ENCODE peak calls at places on chromosomes 6 and 20, in nine cellular contexts. One of them, this sample, is unnamed.

GRCh38 chr6:1995521-1996110 is 249.8 kb downstream of the GMDS start:
- DNase-seq in ELR: no peak
- DNase-seq in AG09309: no peak
- DNase-seq in activated T-cell treated with anti-CD3 and anti-CD28 coated beads, Interleukin-2, amount 50 U/mL, for 48 hours: no peak
- DNase-seq in RKO: no peak
- DNase-seq in D341Med: no peak
- DNase-seq in adipocyte: no peak
- DNase-seq in AG20443: peak
- DNase-seq in AG04450: peak
- DNase-seq in this sample: no peak

GRCh38 chr6:131042664-131043063 is 20.4 kb downstream of the EPB41L2 start:
- DNase-seq in ELR: no peak
- DNase-seq in AG09309: no peak
- DNase-seq in activated T-cell treated with anti-CD3 and anti-CD28 coated beads, Interleukin-2, amount 50 U/mL, for 48 hours: no peak
- DNase-seq in RKO: no peak
- DNase-seq in D341Med: no peak
- DNase-seq in adipocyte: peak
- DNase-seq in AG20443: peak
- DNase-seq in AG04450: no peak
- DNase-seq in this sample: no peak

GRCh38 chr6:43846556-43846955 is 76.5 kb downstream of the VEGFA start:
- DNase-seq in ELR: peak
- DNase-seq in AG09309: no peak
- DNase-seq in activated T-cell treated with anti-CD3 and anti-CD28 coated beads, Interleukin-2, amount 50 U/mL, for 48 hours: no peak
- DNase-seq in RKO: no peak
- DNase-seq in D341Med: no peak
- DNase-seq in adipocyte: no peak
- DNase-seq in AG20443: no peak
- DNase-seq in AG04450: no peak
- DNase-seq in this sample: no peak

GRCh38 chr20:6828794-6829423 is 61.4 kb downstream of the BMP2 start:
- DNase-seq in ELR: peak
- DNase-seq in AG09309: peak
- DNase-seq in activated T-cell treated with anti-CD3 and anti-CD28 coated beads, Interleukin-2, amount 50 U/mL, for 48 hours: peak
- DNase-seq in RKO: peak
- DNase-seq in D341Med: peak
- DNase-seq in adipocyte: peak
- DNase-seq in AG20443: peak
- DNase-seq in AG04450: peak
- DNase-seq in this sample: peak

GRCh38 chr6:41638002-41638800 is at the start of gene MDFI:
- DNase-seq in ELR: no peak
- DNase-seq in AG09309: no peak
- DNase-seq in activated T-cell treated with anti-CD3 and anti-CD28 coated beads, Interleukin-2, amount 50 U/mL, for 48 hours: no peak
- DNase-seq in RKO: no peak
- DNase-seq in D341Med: no peak
- DNase-seq in adipocyte: peak
- DNase-seq in AG20443: no peak
- DNase-seq in AG04450: no peak
- DNase-seq in this sample: no peak

GRCh38 chr6:2959909-2960719 is 11.3 kb downstream of the SERPINB6 start:
- DNase-seq in ELR: peak
- DNase-seq in AG09309: peak
- DNase-seq in activated T-cell treated with anti-CD3 and anti-CD28 coated beads, Interleukin-2, amount 50 U/mL, for 48 hours: no peak
- DNase-seq in RKO: peak
- DNase-seq in D341Med: no peak
- DNase-seq in adipocyte: peak
- DNase-seq in AG20443: peak
- DNase-seq in AG04450: peak
- DNase-seq in this sample: peak

GRCh38 chr20:13898012-13898612 is 92.3 kb downstream of the SEL1L2 start:
- DNase-seq in ELR: no peak
- DNase-seq in AG09309: no peak
- DNase-seq in activated T-cell treated with anti-CD3 and anti-CD28 coated beads, Interleukin-2, amount 50 U/mL, for 48 hours: no peak
- DNase-seq in RKO: peak
- DNase-seq in D341Med: peak
- DNase-seq in adipocyte: no peak
- DNase-seq in AG20443: peak
- DNase-seq in AG04450: no peak
- DNase-seq in this sample: no peak

GRCh38 chr6:44300424-44300823 is 12.7 kb downstream of the AARS2 start:
- DNase-seq in ELR: no peak
- DNase-seq in AG09309: no peak
- DNase-seq in activated T-cell treated with anti-CD3 and anti-CD28 coated beads, Interleukin-2, amount 50 U/mL, for 48 hours: no peak
- DNase-seq in RKO: no peak
- DNase-seq in D341Med: no peak
- DNase-seq in adipocyte: no peak
- DNase-seq in AG20443: no peak
- DNase-seq in AG04450: no peak
- DNase-seq in this sample: no peak

GRCh38 chr20:46558511-46558959 is 8.1 kb upstream of the OCSTAMP start:
- DNase-seq in ELR: peak
- DNase-seq in AG09309: peak
- DNase-seq in activated T-cell treated with anti-CD3 and anti-CD28 coated beads, Interleukin-2, amount 50 U/mL, for 48 hours: peak
- DNase-seq in RKO: peak
- DNase-seq in D341Med: no peak
- DNase-seq in adipocyte: peak
- DNase-seq in AG20443: peak
- DNase-seq in AG04450: peak
- DNase-seq in this sample: peak

GRCh38 chr20:56348306-56348695 is 10.5 kb upstream of the FAM210B start:
- DNase-seq in ELR: no peak
- DNase-seq in AG09309: no peak
- DNase-seq in activated T-cell treated with anti-CD3 and anti-CD28 coated beads, Interleukin-2, amount 50 U/mL, for 48 hours: no peak
- DNase-seq in RKO: no peak
- DNase-seq in D341Med: no peak
- DNase-seq in adipocyte: no peak
- DNase-seq in AG20443: no peak
- DNase-seq in AG04450: no peak
- DNase-seq in this sample: no peak

GRCh38 chr6:112990971-112991370 is 643.8 kb downstream of the RFPL4B start:
- DNase-seq in ELR: peak
- DNase-seq in AG09309: no peak
- DNase-seq in activated T-cell treated with anti-CD3 and anti-CD28 coated beads, Interleukin-2, amount 50 U/mL, for 48 hours: no peak
- DNase-seq in RKO: no peak
- DNase-seq in D341Med: no peak
- DNase-seq in adipocyte: no peak
- DNase-seq in AG20443: no peak
- DNase-seq in AG04450: peak
- DNase-seq in this sample: no peak

GRCh38 chr20:60294627-60295026 is 336.4 kb downstream of the CDH26 start:
- DNase-seq in ELR: no peak
- DNase-seq in AG09309: no peak
- DNase-seq in activated T-cell treated with anti-CD3 and anti-CD28 coated beads, Interleukin-2, amount 50 U/mL, for 48 hours: no peak
- DNase-seq in RKO: no peak
- DNase-seq in D341Med: no peak
- DNase-seq in adipocyte: no peak
- DNase-seq in AG20443: no peak
- DNase-seq in AG04450: no peak
- DNase-seq in this sample: no peak

GRCh38 chr20:46757754-46758678 is 48.6 kb downstream of the SLC2A10 start:
- DNase-seq in ELR: peak
- DNase-seq in AG09309: no peak
- DNase-seq in activated T-cell treated with anti-CD3 and anti-CD28 coated beads, Interleukin-2, amount 50 U/mL, for 48 hours: peak
- DNase-seq in RKO: peak
- DNase-seq in D341Med: peak
- DNase-seq in adipocyte: peak
- DNase-seq in AG20443: peak
- DNase-seq in AG04450: no peak
- DNase-seq in this sample: no peak

GRCh38 chr6:29831776-29832175 is 4.2 kb downstream of the HLA-G start:
- DNase-seq in ELR: no peak
- DNase-seq in AG09309: no peak
- DNase-seq in activated T-cell treated with anti-CD3 and anti-CD28 coated beads, Interleukin-2, amount 50 U/mL, for 48 hours: no peak
- DNase-seq in RKO: no peak
- DNase-seq in D341Med: no peak
- DNase-seq in adipocyte: no peak
- DNase-seq in AG20443: no peak
- DNase-seq in AG04450: no peak
- DNase-seq in this sample: no peak

GRCh38 chr6:83062225-83062624 is 3.4 kb downstream of the UBE3D start:
- DNase-seq in ELR: peak
- DNase-seq in AG09309: no peak
- DNase-seq in activated T-cell treated with anti-CD3 and anti-CD28 coated beads, Interleukin-2, amount 50 U/mL, for 48 hours: no peak
- DNase-seq in RKO: no peak
- DNase-seq in D341Med: no peak
- DNase-seq in adipocyte: peak
- DNase-seq in AG20443: no peak
- DNase-seq in AG04450: no peak
- DNase-seq in this sample: no peak

GRCh38 chr6:36929607-36930006 is 24.9 kb upstream of the PI16 start:
- DNase-seq in ELR: peak
- DNase-seq in AG09309: no peak
- DNase-seq in activated T-cell treated with anti-CD3 and anti-CD28 coated beads, Interleukin-2, amount 50 U/mL, for 48 hours: no peak
- DNase-seq in RKO: no peak
- DNase-seq in D341Med: no peak
- DNase-seq in adipocyte: peak
- DNase-seq in AG20443: peak
- DNase-seq in AG04450: no peak
- DNase-seq in this sample: no peak

GRCh38 chr6:111592726-111593515 is 12.8 kb downstream of the TRAF3IP2 start:
- DNase-seq in ELR: no peak
- DNase-seq in AG09309: no peak
- DNase-seq in activated T-cell treated with anti-CD3 and anti-CD28 coated beads, Interleukin-2, amount 50 U/mL, for 48 hours: no peak
- DNase-seq in RKO: no peak
- DNase-seq in D341Med: no peak
- DNase-seq in adipocyte: peak
- DNase-seq in AG20443: no peak
- DNase-seq in AG04450: no peak
- DNase-seq in this sample: no peak

GRCh38 chr6:169618526-169619490 is 83.0 kb downstream of the WDR27 start:
- DNase-seq in ELR: peak
- DNase-seq in AG09309: peak
- DNase-seq in activated T-cell treated with anti-CD3 and anti-CD28 coated beads, Interleukin-2, amount 50 U/mL, for 48 hours: no peak
- DNase-seq in RKO: peak
- DNase-seq in D341Med: no peak
- DNase-seq in adipocyte: peak
- DNase-seq in AG20443: peak
- DNase-seq in AG04450: peak
- DNase-seq in this sample: no peak

GRCh38 chr6:129691043-129691640 is 18.8 kb downstream of the ARHGAP18 start:
- DNase-seq in ELR: no peak
- DNase-seq in AG09309: no peak
- DNase-seq in activated T-cell treated with anti-CD3 and anti-CD28 coated beads, Interleukin-2, amount 50 U/mL, for 48 hours: no peak
- DNase-seq in RKO: no peak
- DNase-seq in D341Med: no peak
- DNase-seq in adipocyte: no peak
- DNase-seq in AG20443: no peak
- DNase-seq in AG04450: no peak
- DNase-seq in this sample: no peak

This sample was measured in kidney epithelial cell.